ENCODE peak calls at places on chromosomes 3 and 15, in ten cellular contexts. T, Y, P, F, G, N, W, Z, I and V are unnamed samples.

GRCh38 chr3:129558076-129558771 is 15.2 kb downstream of the H1-8 start:
- DNase-seq in T (peak; percentile 10), G (no peak), W (no peak), Y (no peak), P (no peak), Z (no peak), N (no peak), I (no peak), F (no peak), V (no peak)

GRCh38 chr3:11629716-11630115 is 14.0 kb downstream of the VGLL4 start:
- DNase-seq in W (no peak), T (no peak), Z (no peak), F (no peak), G (no peak), P (no peak), Y (no peak), I (no peak), N (no peak), V (no peak)

GRCh38 chr3:18194431-18194830 is 230.7 kb downstream of the SATB1 start:
- DNase-seq in T (no peak), Z (no peak), G (no peak), W (no peak), F (no peak), N (no peak), P (no peak), I (no peak), Y (no peak), V (no peak)

GRCh38 chr3:61809879-61810278 is 248.5 kb downstream of the PTPRG start:
- DNase-seq in I (no peak), N (no peak), P (peak; percentile 33), Z (peak; percentile 74), F (no peak), T (no peak), W (no peak), Y (no peak), G (no peak), V (no peak)

GRCh38 chr3:122092460-122093165 is 37.5 kb downstream of the CD86 start:
- DNase-seq in Z (no peak), Y (no peak), I (peak; percentile 48), W (no peak), T (peak; percentile 24), N (no peak), P (peak; percentile 24), F (no peak), G (no peak), V (no peak)

GRCh38 chr15:78811124-78811824 is at the start of gene ADAMTS7:
- DNase-seq in W (peak; percentile 54), P (peak; percentile 74), F (no peak), Z (peak; percentile 81), T (peak; percentile 83), N (peak; percentile 88), I (peak; percentile 50), G (peak; percentile 61), Y (peak; percentile 58), V (peak; percentile 31)

GRCh38 chr3:69774029-69774428 is 34.8 kb downstream of the MITF start:
- DNase-seq in Y (no peak), N (no peak), I (peak; percentile 45), G (no peak), P (peak; percentile 54), F (no peak), T (peak; percentile 65), W (peak; percentile 15), Z (no peak), V (no peak)

GRCh38 chr3:143002083-143002712 is 828 bp downstream of the U2SURP start:
- DNase-seq in F (no peak), G (no peak), P (no peak), I (no peak), Y (peak; percentile 17), Z (no peak), T (no peak), W (no peak), N (no peak), V (no peak)

GRCh38 chr3:52490938-52491526 is 4.1 kb upstream of the STAB1 start:
- DNase-seq in W (no peak), F (no peak), T (peak; percentile 54), G (peak; percentile 41), Z (no peak), P (peak; percentile 66), Y (no peak), N (peak; percentile 87), I (peak; percentile 65), V (no peak)

GRCh38 chr3:52492059-52492458 is 3.1 kb upstream of the STAB1 start:
- DNase-seq in G (no peak), Y (no peak), N (no peak), Z (no peak), F (no peak), I (no peak), W (no peak), T (no peak), P (no peak), V (no peak)

GRCh38 chr3:52488746-52489145 is 6.4 kb upstream of the STAB1 start:
- DNase-seq in N (peak; percentile 63), P (no peak), W (no peak), Y (no peak), I (no peak), F (no peak), G (no peak), Z (no peak), T (no peak), V (no peak)

GRCh38 chr3:52489453-52489852 is 5.7 kb upstream of the STAB1 start:
- DNase-seq in N (no peak), P (no peak), I (no peak), W (no peak), Y (no peak), Z (no peak), G (no peak), F (no peak), T (no peak), V (no peak)

DNA sequence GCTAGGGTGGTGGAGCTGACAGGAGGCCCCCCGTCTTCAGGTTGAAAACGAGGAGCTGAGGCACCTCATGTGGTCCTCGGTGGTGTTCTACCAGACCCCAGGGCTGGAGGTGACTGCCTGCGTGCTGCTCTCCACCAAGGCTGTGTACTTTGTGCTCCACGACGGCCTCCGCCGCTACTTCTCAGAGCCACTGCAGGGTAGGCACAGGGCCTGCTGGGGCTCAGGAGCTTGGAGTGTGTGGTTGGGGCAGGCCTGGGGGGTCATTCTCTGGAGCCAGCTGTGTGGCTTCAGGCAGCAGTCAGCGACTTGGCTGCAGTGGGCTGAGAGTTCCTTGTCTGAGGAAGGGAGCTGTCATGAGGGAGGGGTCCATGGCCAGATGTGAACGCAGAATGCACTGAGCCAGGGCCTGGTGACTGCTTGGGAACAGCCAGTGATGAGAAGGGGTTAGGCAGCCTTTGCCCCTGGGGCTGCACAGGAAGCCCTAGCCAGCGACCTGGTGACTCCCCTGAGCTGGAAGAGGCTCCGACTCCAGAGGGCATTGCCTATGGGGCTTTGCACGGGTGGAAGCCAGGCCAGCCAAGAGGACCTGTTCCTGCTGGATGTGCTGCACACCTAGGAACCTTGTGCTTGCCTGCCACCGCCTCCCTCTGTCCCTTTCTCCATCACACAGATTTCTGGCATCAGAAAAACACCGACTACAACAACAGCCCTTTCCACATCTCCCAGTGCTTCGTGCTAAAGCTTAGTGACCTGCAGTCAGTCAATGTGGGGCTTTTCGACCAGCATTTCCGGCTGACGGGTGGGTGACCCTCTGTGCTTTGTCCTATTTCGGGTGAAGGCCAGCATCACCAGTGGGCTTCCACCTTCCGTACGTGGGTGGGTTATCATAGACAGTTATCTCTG is 4.9 kb upstream of the STAB1 start:
- DNase-seq in F (no peak), G (no peak), Y (no peak), T (no peak), Z (no peak), N (no peak), I (no peak), W (no peak), P (no peak), V (no peak)
- H3K4me1 ChIP-seq in F (peaks cover 1% of the 10 kb centered on the region), G (no peaks in the 10 kb centered on the region), Y (no peaks in the 10 kb centered on the region), T (peaks cover 14% of the 10 kb centered on the region), Z (peaks cover 4% of the 10 kb centered on the region), N (peaks cover 38% of the 10 kb centered on the region), I (peaks cover 4% of the 10 kb centered on the region), W (peaks cover 75% of the 10 kb centered on the region), P (no peaks in the 10 kb centered on the region), V (no peaks in the 10 kb centered on the region)

GRCh38 chr15:86522721-86523120 is 443.1 kb downstream of the AGBL1 start:
- DNase-seq in P (no peak), T (no peak), I (no peak), Y (no peak), N (no peak), Z (no peak), F (no peak), G (no peak), W (no peak), V (no peak)

DNA sequence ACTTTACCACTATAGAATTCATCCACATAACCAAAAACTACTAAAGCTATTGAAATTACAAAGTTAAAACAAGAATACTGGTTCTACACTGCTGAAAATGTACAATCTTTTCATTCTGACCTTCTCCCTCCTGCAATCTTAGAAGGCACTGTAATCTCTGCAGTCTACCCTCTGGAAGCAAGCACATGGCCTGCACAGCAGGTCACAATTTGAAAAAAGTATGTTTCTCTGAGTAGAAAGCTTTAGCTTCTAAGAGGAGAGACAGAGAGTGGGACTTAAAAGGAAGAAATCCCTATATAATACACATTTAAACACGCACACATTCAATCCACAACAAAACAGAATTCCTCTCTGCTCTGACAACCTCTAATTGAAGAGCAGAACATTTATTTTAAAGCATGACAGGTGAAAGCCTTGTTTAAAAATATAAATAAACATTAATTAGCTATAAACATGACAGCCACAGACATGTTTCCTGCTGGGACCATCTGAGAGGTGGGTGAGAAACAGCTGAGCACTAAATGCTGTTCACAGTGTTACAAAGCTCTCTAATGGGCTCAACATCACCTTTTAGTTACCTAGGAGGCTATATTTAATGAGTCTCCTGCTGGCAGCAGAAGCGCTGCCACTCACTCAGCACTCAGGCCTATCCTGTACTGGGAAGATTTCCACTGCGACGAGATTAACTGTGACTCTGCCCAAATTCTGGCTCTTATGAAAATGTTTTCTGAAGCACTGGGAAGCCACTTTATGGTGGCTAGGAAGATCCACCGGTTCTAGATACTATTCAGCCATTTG is 447.5 kb downstream of the AGBL1 start:
- DNase-seq in I (no peak), Z (no peak), P (no peak), Y (no peak), F (no peak), T (no peak), W (no peak), N (no peak), G (no peak), V (no peak)
- H3K9me3 ChIP-seq in I (no peaks in the 10 kb centered on the region), Z (no peaks in the 10 kb centered on the region), P (no peaks in the 10 kb centered on the region), Y (no peaks in the 10 kb centered on the region), F (no peaks in the 10 kb centered on the region), T (no peaks in the 10 kb centered on the region), W (no peaks in the 10 kb centered on the region), N (no peaks in the 10 kb centered on the region), G (no peaks in the 10 kb centered on the region), V (no peaks in the 10 kb centered on the region)

GRCh38 chr15:94083467-94083991 is 147.8 kb upstream of the MCTP2 start:
- DNase-seq in Z (no peak), P (no peak), G (no peak), W (no peak), F (no peak), T (no peak), I (no peak), N (no peak), Y (no peak), V (no peak)

GRCh38 chr15:94080989-94081605 is 150.3 kb upstream of the MCTP2 start:
- DNase-seq in W (no peak), I (no peak), Z (no peak), Y (no peak), N (no peak), F (no peak), G (no peak), P (no peak), T (no peak), V (no peak)

GRCh38 chr15:94080416-94080815 is 150.9 kb upstream of the MCTP2 start:
- DNase-seq in N (no peak), Z (no peak), G (no peak), T (peak; percentile 65), F (no peak), W (peak; percentile 51), Y (no peak), I (peak; percentile 13), P (no peak), V (no peak)

GRCh38 chr15:94081829-94082228 is 149.5 kb upstream of the MCTP2 start:
- DNase-seq in Y (no peak), W (no peak), P (no peak), N (no peak), F (no peak), G (no peak), I (no peak), Z (no peak), T (no peak), V (no peak)

DNA sequence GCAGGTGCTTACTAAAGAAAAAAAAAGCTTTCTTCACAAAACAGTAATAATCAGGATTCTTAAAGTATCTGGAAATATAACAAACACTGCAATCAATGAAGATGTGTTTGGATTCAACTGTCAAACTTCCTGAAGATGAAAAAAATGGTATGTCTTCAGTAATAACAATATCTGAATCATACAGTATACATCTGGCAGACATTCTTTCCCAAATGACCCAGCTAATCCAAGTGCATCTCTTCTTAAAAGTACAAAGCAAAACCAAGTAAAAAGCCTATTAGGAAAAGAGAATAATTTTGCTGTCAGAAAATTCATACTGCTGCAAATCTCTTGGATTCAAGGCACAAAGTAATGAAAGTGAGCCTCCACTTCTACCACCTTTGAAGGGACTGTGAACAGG is 145.0 kb upstream of the MCTP2 start:
- DNase-seq in N (no peak), Z (no peak), Y (no peak), P (no peak), I (no peak), F (no peak), W (no peak), T (no peak), G (no peak), V (no peak)
- H3K4me3 ChIP-seq in N (no peak overlapping the region), Z (no peak overlapping the region), Y (no peak overlapping the region), P (no peak overlapping the region), I (no peak overlapping the region), F (no peak overlapping the region), W (no peak overlapping the region), T (no peak overlapping the region), G (no peak overlapping the region), V (no peak overlapping the region)

GRCh38 chr3:16471897-16472296 is 41.6 kb downstream of the RFTN1 start:
- DNase-seq in I (no peak), N (no peak), Z (no peak), G (no peak), Y (no peak), P (no peak), F (no peak), W (no peak), T (no peak), V (no peak)

GRCh38 chr3:16468114-16469098 is 45.1 kb downstream of the RFTN1 start:
- DNase-seq in F (no peak), P (no peak), Z (no peak), Y (no peak), N (no peak), W (no peak), T (no peak), I (no peak), G (no peak), V (no peak)

GRCh38 chr3:16467368-16467767 is 46.1 kb downstream of the RFTN1 start:
- DNase-seq in W (no peak), T (no peak), P (no peak), F (no peak), Y (peak; percentile 20), Z (no peak), N (peak; percentile 74), G (no peak), I (no peak), V (peak; percentile 36)

GRCh38 chr3:16472593-16472992 is 40.9 kb downstream of the RFTN1 start:
- DNase-seq in Z (no peak), F (no peak), I (no peak), Y (no peak), P (no peak), W (no peak), N (no peak), G (no peak), T (no peak), V (no peak)

GRCh38 chr3:16470590-16470989 is 42.9 kb downstream of the RFTN1 start:
- DNase-seq in T (no peak), Z (no peak), I (no peak), N (no peak), Y (no peak), P (no peak), G (no peak), F (no peak), W (no peak), V (no peak)
- H3K4me1 ChIP-seq in T (peaks cover 17% of the 10 kb centered on the region), Z (peaks cover 5% of the 10 kb centered on the region), I (no peaks in the 10 kb centered on the region), N (peaks cover 22% of the 10 kb centered on the region), Y (peaks cover 25% of the 10 kb centered on the region), P (no peaks in the 10 kb centered on the region), G (peaks cover 9% of the 10 kb centered on the region), F (peaks cover 4% of the 10 kb centered on the region), W (peaks cover 34% of the 10 kb centered on the region), V (peaks cover 11% of the 10 kb centered on the region)